ENCODE peak calls at places on chromosomes 11 and 22, in seven cellular contexts. D is small intestine, G is right atrium auricular region, W is lung, P is heart left ventricle, I is uterus, U is OCI-LY7. O is an unnamed sample.

GRCh38 chr22:45312856-45313255 is 3.1 kb downstream of the FAM118A start:
- DNase-seq in D (no peak), P (no peak), G (no peak), W (no peak), I (no peak), U (no peak), O (no peak)

GRCh38 chr22:33062402-33062801 is 4.2 kb upstream of the SYN3 start:
- DNase-seq in G (no peak), D (no peak), W (no peak), I (no peak), U (no peak), P (no peak), O (no peak)

GRCh38 chr22:33515733-33516297 is 404.5 kb downstream of the LARGE1 start:
- DNase-seq in I (no peak), U (no peak), G (no peak), P (peak; percentile 48), W (no peak), D (peak; percentile 37), O (no peak)

GRCh38 chr11:9825895-9826294 is 162.0 kb downstream of the SWAP70 start:
- DNase-seq in P (no peak), W (no peak), D (peak; percentile 49), G (no peak), U (no peak), I (no peak), O (no peak)

GRCh38 chr11:95734009-95734572 is 55.5 kb downstream of the FAM76B start:
- DNase-seq in D (no peak), G (no peak), P (no peak), U (peak; percentile 8), W (no peak), I (no peak), O (no peak)

GRCh38 chr22:23457586-23457985 is 122.5 kb downstream of the IGLL1 start:
- DNase-seq in D (no peak), W (no peak), I (no peak), P (no peak), G (no peak), U (no peak), O (no peak)

GRCh38 chr11:31445621-31446020 is 63.8 kb downstream of the IMMP1L start:
- DNase-seq in G (no peak), P (no peak), D (no peak), U (no peak), I (no peak), W (no peak), O (no peak)

GRCh38 chr11:72719144-72719543 is 33.1 kb downstream of the ARAP1 start:
- DNase-seq in G (no peak), I (no peak), W (no peak), D (no peak), U (no peak), P (peak; percentile 83), O (no peak)

GRCh38 chr22:40855104-40855959 is 1.1 kb downstream of the ST13 start:
- DNase-seq in I (peak; percentile 26), W (no peak), G (no peak), D (peak; percentile 39), P (no peak), U (no peak), O (no peak)

GRCh38 chr11:83193315-83194283 is at the start of gene ANKRD42:
- DNase-seq in W (peak; percentile 94), P (peak; percentile 95), U (peak; percentile 92), G (peak; percentile 95), D (peak; percentile 96), I (peak; percentile 94), O (peak; percentile 96)

GRCh38 chr11:111770581-111771134 is 4.5 kb upstream of the PPP2R1B start:
- DNase-seq in D (no peak), U (no peak), G (no peak), I (no peak), W (no peak), P (no peak), O (no peak)

GRCh38 chr11:47946682-47947575 is 33.4 kb upstream of the PTPRJ start:
- DNase-seq in W (peak; percentile 84), D (peak; percentile 94), I (peak; percentile 86), U (no peak), G (peak; percentile 87), P (peak; percentile 78), O (no peak)

GRCh38 chr22:46044718-46045458 is 67.9 kb upstream of the WNT7B start:
- DNase-seq in W (no peak), U (no peak), D (no peak), P (no peak), G (no peak), I (peak; percentile 43), O (no peak)

GRCh38 chr22:40247976-40248375 is 70.3 kb downstream of the TNRC6B start:
- DNase-seq in I (no peak), W (no peak), D (peak; percentile 49), G (no peak), U (no peak), P (no peak), O (no peak)

GRCh38 chr22:27113211-27114030 is 456.0 kb downstream of the MIAT start:
- DNase-seq in W (peak; percentile 38), G (peak; percentile 95), I (peak; percentile 67), D (peak; percentile 59), P (peak; percentile 79), U (no peak), O (peak; percentile 93)

DNA sequence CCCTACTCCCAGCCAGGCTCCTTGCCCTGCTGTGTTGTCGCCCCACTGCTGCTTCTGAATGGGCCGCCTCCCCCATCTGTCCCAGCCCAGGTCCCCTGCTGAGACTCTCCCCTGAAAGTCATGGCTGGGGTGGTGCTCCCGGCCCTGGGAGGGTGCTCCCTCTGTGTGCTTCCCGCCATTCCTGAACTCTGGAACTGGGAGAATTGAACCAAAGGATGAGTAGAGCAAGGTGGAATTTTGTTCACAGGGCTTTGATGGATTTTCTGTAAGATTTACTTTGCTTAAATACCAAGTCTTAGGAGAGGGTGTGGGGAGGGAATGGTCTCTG is 402 bp downstream of the APOBEC3G start:
- DNase-seq in P (no peak), I (no peak), G (no peak), D (no peak), W (no peak), U (no peak), O (no peak)
- H3K4me3 ChIP-seq in P (peak overlapping the region; percentile 14), I (peak overlapping the region; percentile 41), G (peak overlapping the region; percentile 31), D (peak overlapping the region; percentile 47), W (peak overlapping the region; percentile 18), U (peak overlapping the region; percentile 77), O (peak overlapping the region; percentile 49)

DNA sequence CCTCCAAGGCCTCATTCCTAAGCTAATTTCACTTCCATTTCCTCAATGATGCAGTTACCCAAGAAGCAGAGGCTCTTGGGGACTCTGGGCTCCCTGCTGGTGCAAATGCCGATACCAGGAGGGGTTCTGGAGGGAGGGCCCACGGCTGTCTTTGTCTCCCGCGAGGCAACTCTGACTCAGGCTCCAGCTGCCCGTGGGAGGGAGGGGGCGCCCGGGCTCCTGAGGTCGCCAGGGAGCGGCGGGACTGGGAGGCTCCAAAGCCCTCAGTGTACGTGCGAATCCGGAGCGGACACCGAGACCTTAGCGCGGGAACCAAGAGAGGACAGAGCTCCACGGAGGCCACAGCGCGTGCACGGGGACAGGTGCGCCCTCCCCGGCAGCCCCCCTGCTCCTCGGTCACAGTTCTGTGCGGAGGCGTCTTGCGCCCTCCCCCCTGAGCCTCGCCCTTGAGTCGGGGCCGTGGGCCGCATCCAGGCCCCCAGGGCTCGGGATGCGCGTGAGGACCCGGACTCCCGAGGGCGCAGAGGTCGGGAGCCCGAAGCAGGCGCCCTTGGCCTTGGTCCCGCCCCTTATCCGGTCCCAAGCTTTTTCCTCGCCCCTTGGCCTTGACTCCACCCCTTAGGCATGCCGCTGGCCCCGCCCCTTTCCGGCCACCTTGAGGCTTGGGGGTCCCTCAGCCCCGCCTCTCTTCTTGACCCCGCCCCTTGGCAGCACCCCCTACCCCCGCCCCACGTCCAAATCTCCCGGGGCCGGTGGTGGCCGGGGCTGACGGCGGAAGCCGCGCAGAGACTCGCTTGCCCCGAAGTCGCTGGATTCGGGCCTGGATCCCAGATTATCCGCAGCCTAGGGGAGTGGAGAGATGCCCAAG is 4.7 kb upstream of the SHISA8 start:
- DNase-seq in I (no peak), W (peak; percentile 52), G (no peak), D (peak; percentile 58), P (peak; percentile 79), U (peak; percentile 84), O (no peak)
- H3K4me1 ChIP-seq in I (peaks cover 19% of the 10 kb centered on the region), W (peaks cover 11% of the 10 kb centered on the region), G (peaks cover 39% of the 10 kb centered on the region), D (no peaks in the 10 kb centered on the region), P (peaks cover 3% of the 10 kb centered on the region), U (peaks cover 81% of the 10 kb centered on the region), O (peaks cover 24% of the 10 kb centered on the region)

GRCh38 chr11:65653229-65654225 is 9.2 kb downstream of the RELA start:
- DNase-seq in G (no peak), U (no peak), D (peak; percentile 72), P (no peak), W (peak; percentile 54), I (peak; percentile 35), O (no peak)
- H3K4me3 ChIP-seq in G (peak overlapping the region; percentile 34), U (peak overlapping the region; percentile 48), D (no peak overlapping the region), P (no peak overlapping the region), W (no peak overlapping the region), I (peak overlapping the region; percentile 53), O (peak overlapping the region; percentile 70)

GRCh38 chr11:44944853-44945235 is 5.8 kb downstream of the TP53I11 start:
- DNase-seq in U (no peak), P (no peak), G (no peak), D (no peak), W (no peak), I (no peak), O (no peak)
- H3K4me1 ChIP-seq in U (peaks cover 27% of the 10 kb centered on the region), P (peaks cover 34% of the 10 kb centered on the region), G (peaks cover 77% of the 10 kb centered on the region), D (no peaks in the 10 kb centered on the region), W (peaks cover 33% of the 10 kb centered on the region), I (peaks cover 2% of the 10 kb centered on the region), O (peaks cover 30% of the 10 kb centered on the region)

DNA sequence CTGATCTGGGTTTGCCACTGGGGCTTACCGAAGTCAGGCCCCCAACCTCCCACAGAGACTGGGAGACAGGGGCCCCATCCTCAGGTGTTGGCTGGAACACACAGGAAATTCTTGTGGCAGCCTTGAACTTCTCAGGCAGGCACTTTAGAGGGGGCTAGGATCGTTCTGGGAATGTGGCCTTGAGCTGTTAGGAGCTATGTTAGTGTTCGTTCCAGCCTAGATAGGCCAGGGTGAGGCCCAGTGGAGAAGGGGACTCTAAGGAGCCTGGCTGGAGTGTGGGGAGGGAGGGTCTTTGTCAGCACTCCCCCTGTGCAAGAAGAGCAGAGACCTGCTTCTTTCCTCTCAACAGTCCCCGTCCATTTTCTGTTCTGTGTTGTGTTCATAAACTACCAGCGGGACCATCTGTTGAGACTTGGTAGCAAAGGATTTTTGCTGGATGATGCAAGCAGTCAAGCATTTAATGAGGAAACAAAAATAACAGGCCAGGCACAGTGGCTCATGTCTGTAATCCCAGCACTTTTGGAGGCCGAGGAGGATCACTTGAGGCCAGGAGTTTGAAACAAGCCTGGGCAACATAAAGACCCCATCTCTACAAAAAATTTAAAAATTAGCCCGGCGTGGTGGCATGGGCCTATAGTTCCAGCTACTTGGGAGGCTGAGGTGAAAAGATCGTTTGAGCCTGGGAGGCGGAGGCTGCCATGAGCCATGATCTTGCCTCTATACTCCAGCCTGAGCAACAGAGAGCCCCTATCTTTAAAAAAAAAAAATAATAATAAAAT is 1.5 kb upstream of the TXNRD2 start:
- DNase-seq in P (no peak), G (no peak), I (peak; percentile 69), D (no peak), U (peak; percentile 54), W (no peak), O (no peak)
- H3K4me3 ChIP-seq in P (no peak overlapping the region), G (peak overlapping the region; percentile 71), I (peak overlapping the region; percentile 73), D (no peak overlapping the region), U (peak overlapping the region; percentile 95), W (no peak overlapping the region), O (peak overlapping the region; percentile 80)

GRCh38 chr22:36320553-36320952 is 67.2 kb downstream of the MYH9 start:
- DNase-seq in G (no peak), W (no peak), U (no peak), D (no peak), I (no peak), P (no peak), O (no peak)
- H3K4me1 ChIP-seq in G (peaks cover 49% of the 10 kb centered on the region), W (peaks cover 22% of the 10 kb centered on the region), U (no peaks in the 10 kb centered on the region), D (no peaks in the 10 kb centered on the region), I (peaks cover 19% of the 10 kb centered on the region), P (peaks cover 37% of the 10 kb centered on the region), O (peaks cover 29% of the 10 kb centered on the region)

O was measured in vagina.